ENCODE peak calls at places on chromosomes 4 and X, in seven cellular contexts. R, P, H, S, M, Z and O are unnamed samples.

GRCh38 chr4:13531609-13531998 is 12.7 kb downstream of the NKX3-2 start:
- DNase-seq in R (no peak), P (no peak), H (no peak), S (no peak), M (no peak), Z (no peak), O (no peak)

GRCh38 chr4:81905966-81906365 is 434.3 kb upstream of the RASGEF1B start:
- DNase-seq in R (no peak), P (no peak), H (no peak), S (no peak), M (no peak), Z (no peak), O (no peak)

GRCh38 chr4:81620442-81620841 is 148.7 kb upstream of the RASGEF1B start:
- DNase-seq in R (no peak), P (no peak), H (no peak), S (no peak), M (no peak), Z (no peak), O (no peak)

GRCh38 chr4:94548571-94548970 is 96.8 kb downstream of the PDLIM5 start:
- DNase-seq in R (peak), P (no peak), H (peak), S (no peak), M (no peak), Z (no peak), O (peak)

GRCh38 chr4:122765702-122766352 is 33.3 kb downstream of the BBS12 start:
- DNase-seq in R (no peak), P (no peak), H (no peak), S (no peak), M (no peak), Z (no peak), O (no peak)

GRCh38 chr4:165398570-165398969 is 19.8 kb downstream of the CPE start:
- DNase-seq in R (peak), P (no peak), H (no peak), S (peak), M (no peak), Z (peak), O (peak)

GRCh38 chrX:8748855-8749254 is 16.9 kb upstream of the ANOS1 start:
- DNase-seq in R (peak), P (no peak), H (no peak), S (peak), M (peak), Z (peak), O (peak)

GRCh38 chr4:53818112-53818511 is 226.8 kb upstream of the LNX1 start:
- DNase-seq in R (no peak), P (no peak), H (no peak), S (no peak), M (no peak), Z (no peak), O (no peak)

GRCh38 chrX:153687121-153688039 is at the start of gene SLC6A8:
- DNase-seq in R (peak), P (peak), H (no peak), S (peak), M (peak), Z (peak), O (peak)

GRCh38 chr4:37687666-37688065 is 1.5 kb upstream of the RELL1 start:
- DNase-seq in R (no peak), P (no peak), H (no peak), S (no peak), M (no peak), Z (no peak), O (no peak)

GRCh38 chr4:21083413-21083812 is 383.2 kb downstream of the PACRGL start:
- DNase-seq in R (no peak), P (no peak), H (no peak), S (no peak), M (no peak), Z (no peak), O (peak)

GRCh38 chr4:64306255-64306565 is 103.0 kb downstream of the TECRL start:
- DNase-seq in R (no peak), P (no peak), H (no peak), S (no peak), M (no peak), Z (no peak), O (no peak)

GRCh38 chr4:183172881-183173280 is 73.8 kb downstream of the WWC2 start:
- DNase-seq in R (no peak), P (no peak), H (no peak), S (no peak), M (no peak), Z (no peak), O (no peak)

GRCh38 chr4:41795796-41796195 is 47.3 kb upstream of the PHOX2B start:
- DNase-seq in R (no peak), P (no peak), H (no peak), S (no peak), M (no peak), Z (no peak), O (no peak)